ENCODE peak calls at places on chromosomes 13 and 19, in six cellular contexts. A is uterus; I is T follicular helper cell; L is activated T-helper 1 cell treated with anti-CD3 and anti-CD28 coated beads, Interleukin-12 subunit alpha, Interleukin-12 subunit beta, Interleukin-2, Interleukin-4 antibody, amounts not matched to agents 30 ng/mL and 10 ng/mL and 1 ng/mL, durations not matched to agents 14 hours and 24 hours and 36 hours; D is body of pancreas; N is Caco-2. C is an unnamed sample.

GRCh38 chr13:36673838-36674326 is at the start of gene SERTM1:
- DNase-seq in L (no peak), N (no peak), I (no peak), A (peak), D (no peak), C (no peak)

GRCh38 chr13:42075517-42075916 is 27.1 kb downstream of the DGKH start:
- DNase-seq in L (no peak), I (no peak), A (no peak), N (no peak), D (no peak), C (no peak)

GRCh38 chr19:3576696-3577443 is 4.1 kb downstream of the HMG20B start:
- DNase-seq in N (peak), A (peak), I (no peak), L (no peak), D (peak), C (no peak)

GRCh38 chr19:5934779-5935472 is 20.9 kb downstream of the CAPS start:
- DNase-seq in I (no peak), L (no peak), A (peak), D (no peak), N (no peak), C (no peak)

GRCh38 chr13:105598551-105598950 is 936.9 kb downstream of the EFNB2 start:
- DNase-seq in N (no peak), A (no peak), L (no peak), D (no peak), I (no peak), C (no peak)

GRCh38 chr19:19528721-19529490 is at the start of gene YJEFN3:
- DNase-seq in L (no peak), N (no peak), I (no peak), D (no peak), A (no peak), C (no peak)

GRCh38 chr19:48190288-48191284 is 20.1 kb downstream of the ZSWIM9 start:
- DNase-seq in I (peak), N (peak), A (no peak), L (no peak), D (peak), C (no peak)

GRCh38 chr13:113082198-113083021 is 23.2 kb upstream of the F7 start:
- DNase-seq in L (no peak), D (no peak), N (no peak), I (no peak), A (no peak), C (no peak)

GRCh38 chr19:4151623-4152022 is 1.8 kb upstream of the CREB3L3 start:
- DNase-seq in A (no peak), I (no peak), D (no peak), N (no peak), L (no peak), C (no peak)

GRCh38 chr19:51627491-51628138 is 2.6 kb downstream of the SIGLEC5 start:
- DNase-seq in D (no peak), I (no peak), L (no peak), N (no peak), A (no peak), C (no peak)

GRCh38 chr19:10471909-10472308 is 31.2 kb downstream of the KEAP1 start:
- DNase-seq in I (no peak), D (peak), L (no peak), A (no peak), N (peak), C (no peak)

GRCh38 chr13:46211521-46212351 is at the start of gene LRRC63:
- DNase-seq in D (peak), N (peak), I (peak), A (peak), L (peak), C (no peak)

GRCh38 chr13:46146898-46147297 is 35.1 kb downstream of the LCP1 start:
- DNase-seq in D (no peak), N (peak), A (no peak), I (no peak), L (no peak), C (no peak)

GRCh38 chr19:35949131-35949530 is 13.0 kb downstream of the LRFN3 start:
- DNase-seq in I (no peak), A (no peak), D (no peak), L (no peak), N (no peak), C (no peak)

GRCh38 chr19:54189020-54189667 is at the start of gene MBOAT7:
- DNase-seq in I (peak), D (no peak), N (peak), A (no peak), L (no peak), C (no peak)

GRCh38 chr19:31511098-31511497 is 161.9 kb upstream of the TSHZ3 start:
- DNase-seq in D (no peak), L (no peak), A (no peak), I (no peak), N (no peak), C (no peak)

GRCh38 chr13:83881031-83881727 is 1.1 kb downstream of the SLITRK1 start:
- DNase-seq in I (no peak), D (no peak), L (no peak), A (no peak), N (no peak), C (no peak)

GRCh38 chr13:114118763-114119123 is 13.7 kb downstream of the RASA3 start:
- DNase-seq in L (no peak), I (no peak), D (peak), A (no peak), N (no peak), C (no peak)

GRCh38 chr19:13207237-13208130 is 57.3 kb downstream of the IER2 start:
- DNase-seq in D (no peak), N (no peak), A (peak), L (no peak), I (no peak), C (no peak)

GRCh38 chr19:39372047-39372802 is 18.7 kb downstream of the PAF1 start:
- DNase-seq in A (peak), I (no peak), D (peak), L (no peak), N (no peak), C (no peak)

GRCh38 chr19:16814526-16815100 is 14.6 kb upstream of the SIN3B start:
- DNase-seq in D (no peak), A (no peak), I (no peak), N (no peak), L (no peak), C (no peak)

GRCh38 chr13:105063676-105064075 is 1471.8 kb downstream of the EFNB2 start:
- DNase-seq in N (no peak), D (no peak), A (no peak), I (no peak), L (no peak), C (no peak)

GRCh38 chr13:110799246-110800236 is 86.0 kb downstream of the ING1 start:
- DNase-seq in N (no peak), L (no peak), D (peak), I (no peak), A (peak), C (peak)

GRCh38 chr13:90454002-90454636 is 893.4 kb upstream of the MIR17HG start:
- DNase-seq in D (no peak), N (no peak), A (no peak), I (no peak), L (no peak), C (no peak)

GRCh38 chr19:7636317-7636690 is 606 bp upstream of the STXBP2 start:
- DNase-seq in I (no peak), N (no peak), A (no peak), L (no peak), D (no peak), C (no peak)

GRCh38 chr13:41302743-41303142 is 8.3 kb upstream of the NAA16 start:
- DNase-seq in N (no peak), D (no peak), A (no peak), I (no peak), L (no peak), C (no peak)

GRCh38 chr19:30003862-30004261 is 61.8 kb downstream of the URI1 start:
- DNase-seq in A (no peak), I (no peak), L (no peak), D (no peak), N (no peak), C (no peak)

GRCh38 chr13:77509221-77509620 is 26.3 kb upstream of the SCEL start:
- DNase-seq in I (no peak), D (no peak), A (no peak), L (no peak), N (no peak), C (peak)

C was measured in PC-9.